ENCODE peak calls at places on chromosomes 12 and 14, in nine cellular contexts. A is stimulated activated CD4-positive, alpha-beta T cell treated with anti-CD3 and anti-CD28 coated beads, Interleukin-4, amount 100 ng/mL, for 1 hour; J is brain microvascular endothelial cell; Q is activated T-helper 1 cell treated with anti-CD3 and anti-CD28 coated beads, Interleukin-2, amount 50 U/mL, for 16 hours; X is sciatic nerve; L is lower lobe of right lung; D is T follicular helper cell; E is fibroblast of mammary gland; B is transverse colon. V is an unnamed sample.

GRCh38 chr14:68140801-68141200 is 321.2 kb downstream of the RAD51B start:
- DNase-seq in A (no peak), J (no peak), Q (no peak), X (no peak), L (no peak), D (no peak), E (no peak), B (no peak), V (no peak)

GRCh38 chr12:45907955-45908354 is 82.4 kb downstream of the SCAF11 start:
- DNase-seq in A (no peak), J (no peak), Q (no peak), X (no peak), L (no peak), D (no peak), E (no peak), B (no peak), V (no peak)

GRCh38 chr14:102321456-102322101 is 2.0 kb downstream of the ZNF839 start:
- DNase-seq in A (no peak), J (no peak), Q (no peak), X (no peak), L (no peak), D (no peak), E (no peak), B (no peak), V (no peak)

GRCh38 chr14:53327716-53328115 is 174.6 kb upstream of the DDHD1 start:
- DNase-seq in A (no peak), J (peak; percentile 57), Q (no peak), X (no peak), L (no peak), D (no peak), E (peak; percentile 89), B (no peak), V (no peak)

GRCh38 chr14:96359959-96360358 is 3.2 kb downstream of the ATG2B start:
- DNase-seq in A (no peak), J (no peak), Q (no peak), X (no peak), L (no peak), D (no peak), E (no peak), B (no peak), V (no peak)

GRCh38 chr14:82710257-82710841 is 1176.7 kb upstream of the SEL1L start:
- DNase-seq in A (peak; percentile 1), J (peak; percentile 34), Q (no peak), X (peak; percentile 63), L (peak; percentile 50), D (no peak), E (peak; percentile 74), B (peak; percentile 30), V (no peak)

GRCh38 chr14:77607741-77608302 is 8.6 kb downstream of the SPTLC2 start:
- DNase-seq in A (no peak), J (no peak), Q (no peak), X (no peak), L (no peak), D (no peak), E (no peak), B (no peak), V (no peak)

GRCh38 chr14:60064491-60065072 is 27.1 kb upstream of the PCNX4 start:
- DNase-seq in A (no peak), J (no peak), Q (no peak), X (no peak), L (no peak), D (no peak), E (peak; percentile 60), B (no peak), V (no peak)

GRCh38 chr12:121803861-121804416 is at the start of gene SETD1B:
- DNase-seq in A (peak; percentile 60), J (no peak), Q (no peak), X (peak; percentile 79), L (peak; percentile 77), D (no peak), E (peak; percentile 62), B (peak; percentile 69), V (no peak)

GRCh38 chr14:68449565-68450295 is 343.1 kb downstream of the ZFP36L1 start:
- DNase-seq in A (no peak), J (no peak), Q (no peak), X (no peak), L (no peak), D (no peak), E (no peak), B (no peak), V (no peak)

GRCh38 chr12:49534806-49535278 is 4.0 kb upstream of the KCNH3 start:
- DNase-seq in A (no peak), J (no peak), Q (no peak), X (peak; percentile 41), L (no peak), D (no peak), E (no peak), B (no peak), V (no peak)

GRCh38 chr12:112964915-112965314 is 13.4 kb upstream of the OAS2 start:
- DNase-seq in A (no peak), J (no peak), Q (no peak), X (no peak), L (no peak), D (no peak), E (no peak), B (no peak), V (no peak)

GRCh38 chr14:91508105-91508504 is 2.0 kb downstream of the PPP4R3A start:
- DNase-seq in A (no peak), J (no peak), Q (no peak), X (no peak), L (no peak), D (no peak), E (no peak), B (no peak), V (no peak)

GRCh38 chr12:122422769-122423257 is 344 bp upstream of the CLIP1 start:
- DNase-seq in A (peak; percentile 45), J (no peak), Q (no peak), X (peak; percentile 66), L (peak; percentile 46), D (peak; percentile 6), E (peak; percentile 71), B (peak; percentile 39), V (no peak)

GRCh38 chr12:68612245-68612644 is 1.5 kb downstream of the RAP1B start:
- DNase-seq in A (no peak), J (no peak), Q (no peak), X (no peak), L (no peak), D (no peak), E (peak; percentile 52), B (no peak), V (no peak)

GRCh38 chr14:24408764-24409163 is 10.0 kb downstream of the NYNRIN start:
- DNase-seq in A (no peak), J (no peak), Q (no peak), X (no peak), L (no peak), D (no peak), E (no peak), B (no peak), V (no peak)

GRCh38 chr12:130440411-130441080 is 102.9 kb downstream of the PIWIL1 start:
- DNase-seq in A (no peak), J (no peak), Q (no peak), X (no peak), L (peak; percentile 26), D (no peak), E (no peak), B (no peak), V (no peak)

GRCh38 chr12:111446631-111447570 is 41.2 kb downstream of the SH2B3 start:
- DNase-seq in A (no peak), J (no peak), Q (no peak), X (peak; percentile 49), L (no peak), D (no peak), E (no peak), B (peak; percentile 31), V (no peak)

GRCh38 chr14:69008411-69008810 is 29.3 kb upstream of the ACTN1 start:
- DNase-seq in A (no peak), J (peak; percentile 23), Q (no peak), X (no peak), L (no peak), D (no peak), E (no peak), B (no peak), V (no peak)

GRCh38 chr14:72500234-72500838 is 393.6 kb downstream of the DPF3 start:
- DNase-seq in A (no peak), J (no peak), Q (no peak), X (no peak), L (no peak), D (no peak), E (peak; percentile 10), B (no peak), V (no peak)

GRCh38 chr14:75879031-75879430 is 102.8 kb downstream of the TGFB3 start:
- DNase-seq in A (no peak), J (peak; percentile 41), Q (no peak), X (no peak), L (no peak), D (no peak), E (peak; percentile 96), B (no peak), V (no peak)

GRCh38 chr12:225012-225411 is 11.1 kb upstream of the SLC6A12 start:
- DNase-seq in A (no peak), J (no peak), Q (no peak), X (peak; percentile 49), L (no peak), D (no peak), E (no peak), B (no peak), V (no peak)

GRCh38 chr14:54478621-54479215 is 10.1 kb downstream of the GMFB start:
- DNase-seq in A (no peak), J (no peak), Q (no peak), X (no peak), L (no peak), D (no peak), E (no peak), B (no peak), V (no peak)

GRCh38 chr12:62075860-62076259 is 184.3 kb upstream of the USP15 start:
- DNase-seq in A (no peak), J (no peak), Q (no peak), X (no peak), L (no peak), D (no peak), E (no peak), B (no peak), V (no peak)

GRCh38 chr12:55708695-55709233 is 1.1 kb upstream of the ITGA7 start:
- DNase-seq in A (no peak), J (no peak), Q (no peak), X (no peak), L (no peak), D (no peak), E (no peak), B (no peak), V (no peak)

GRCh38 chr12:15206338-15206737 is 14.9 kb downstream of the RERG start:
- DNase-seq in A (no peak), J (no peak), Q (no peak), X (no peak), L (no peak), D (no peak), E (no peak), B (no peak), V (no peak)

V was measured in esophagus squamous epithelium.